ENCODE peak calls at places on chromosome 7, in six cellular contexts. Z is A549, F is PC-3, G is tibial nerve, N is fibroblast of mammary gland, Q is Calu3. V is an unnamed sample.

GRCh38 chr7:111439977-111440376 is 122.3 kb downstream of the IMMP2L start:
- DNase-seq in Z (no peak), F (no peak), G (no peak), N (peak), Q (no peak), V (no peak)

GRCh38 chr7:158028290-158028941 is 559.2 kb downstream of the PTPRN2 start:
- DNase-seq in Z (no peak), F (no peak), G (no peak), N (no peak), Q (no peak), V (peak)

GRCh38 chr7:100567751-100568175 is 5.9 kb downstream of the SAP25 start:
- DNase-seq in Z (no peak), F (no peak), G (no peak), N (no peak), Q (no peak), V (no peak)

GRCh38 chr7:36852017-36852416 is 127.7 kb upstream of the AOAH start:
- DNase-seq in Z (no peak), F (no peak), G (no peak), N (no peak), Q (no peak), V (no peak)

GRCh38 chr7:11985971-11986370 is 154.0 kb upstream of the THSD7A start:
- DNase-seq in Z (no peak), F (no peak), G (no peak), N (no peak), Q (no peak), V (no peak)

GRCh38 chr7:496528-497295 is 22.9 kb downstream of the PDGFA start:
- DNase-seq in Z (no peak), F (no peak), G (no peak), N (no peak), Q (no peak), V (no peak)

GRCh38 chr7:30308392-30308791 is 24.0 kb downstream of the ZNRF2 start:
- DNase-seq in Z (no peak), F (peak), G (no peak), N (no peak), Q (no peak), V (no peak)

GRCh38 chr7:28573059-28573553 is 160.8 kb downstream of the CREB5 start:
- DNase-seq in Z (no peak), F (peak), G (peak), N (peak), Q (peak), V (no peak)

GRCh38 chr7:50565559-50565916 is 333 bp upstream of the DDC start:
- DNase-seq in Z (no peak), F (no peak), G (no peak), N (no peak), Q (no peak), V (no peak)

GRCh38 chr7:2269468-2270460 is 27.7 kb downstream of the NUDT1 start:
- DNase-seq in Z (no peak), F (peak), G (no peak), N (peak), Q (no peak), V (no peak)

GRCh38 chr7:43071604-43072003 is 40.8 kb upstream of the HECW1 start:
- DNase-seq in Z (no peak), F (peak), G (no peak), N (peak), Q (peak), V (no peak)

GRCh38 chr7:122316467-122317394 is 12.2 kb upstream of the FEZF1 start:
- DNase-seq in Z (no peak), F (no peak), G (no peak), N (no peak), Q (no peak), V (no peak)

GRCh38 chr7:20797174-20798080 is 10.7 kb upstream of the SP8 start:
- DNase-seq in Z (peak), F (no peak), G (no peak), N (no peak), Q (no peak), V (no peak)

GRCh38 chr7:417973-418601 is 101.6 kb downstream of the PDGFA start:
- DNase-seq in Z (no peak), F (no peak), G (no peak), N (no peak), Q (no peak), V (peak)

GRCh38 chr7:36349626-36350025 is 40.0 kb upstream of the ANLN start:
- DNase-seq in Z (no peak), F (no peak), G (no peak), N (peak), Q (no peak), V (no peak)

GRCh38 chr7:45363669-45364068 is 206.1 kb downstream of the RAMP3 start:
- DNase-seq in Z (no peak), F (no peak), G (no peak), N (no peak), Q (no peak), V (no peak)

GRCh38 chr7:45366432-45366831 is 207.7 kb upstream of the ADCY1 start:
- DNase-seq in Z (no peak), F (no peak), G (no peak), N (no peak), Q (no peak), V (peak)

GRCh38 chr7:45368129-45368807 is 205.9 kb upstream of the ADCY1 start:
- DNase-seq in Z (no peak), F (no peak), G (no peak), N (no peak), Q (no peak), V (no peak)
- TF ChIP-seq CTCF in Z (no peak), F (no peak), G (no peak), N (no peak), Q (no peak), V (no peak)

GRCh38 chr7:99270702-99271101 is 1.9 kb upstream of the MYH16 start:
- DNase-seq in Z (no peak), F (no peak), G (no peak), N (no peak), Q (no peak), V (no peak)
- TF ChIP-seq CTCF in Z (peak), F (no peak), G (no peak), N (no peak), Q (no peak), V (no peak)

GRCh38 chr7:38069052-38069451 is 109.0 kb upstream of the STARD3NL start:
- DNase-seq in Z (no peak), F (no peak), G (no peak), N (no peak), Q (no peak), V (no peak)

GRCh38 chr7:38068461-38068860 is 109.6 kb upstream of the STARD3NL start:
- DNase-seq in Z (no peak), F (no peak), G (no peak), N (no peak), Q (no peak), V (no peak)

DNA sequence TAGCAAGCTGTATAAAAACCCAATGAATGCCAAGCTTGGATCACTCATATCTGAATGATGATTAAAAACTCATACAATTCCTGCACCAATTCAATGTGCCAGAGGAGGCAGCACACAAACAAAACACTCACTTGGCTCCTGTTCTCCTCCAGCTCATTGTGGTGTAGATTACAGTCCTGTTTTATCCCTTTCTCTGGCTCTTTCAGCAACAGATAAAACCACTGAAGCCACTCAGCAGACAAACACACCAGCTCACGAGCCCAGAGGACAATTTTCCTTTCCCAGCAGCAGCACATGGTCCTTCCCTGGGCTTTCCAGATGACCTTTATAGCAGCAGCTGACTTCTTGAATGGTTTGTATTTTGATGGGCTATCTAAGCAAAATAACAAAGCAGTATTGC is 107.3 kb upstream of the STARD3NL start:
- DNase-seq in Z (peak), F (peak), G (no peak), N (peak), Q (peak), V (no peak)
- TF ChIP-seq CTCF in Z (peak), F (peak), G (peak), N (peak), Q (peak), V (peak)

GRCh38 chr7:94296886-94297285 is 97.8 kb upstream of the COL1A2 start:
- DNase-seq in Z (no peak), F (no peak), G (no peak), N (peak), Q (no peak), V (no peak)

GRCh38 chr7:94294471-94295131 is 100.1 kb upstream of the COL1A2 start:
- DNase-seq in Z (no peak), F (no peak), G (no peak), N (peak), Q (no peak), V (no peak)

GRCh38 chr7:94297397-94297838 is 97.3 kb upstream of the COL1A2 start:
- DNase-seq in Z (no peak), F (peak), G (peak), N (peak), Q (no peak), V (peak)

GRCh38 chr7:94298943-94299342 is 95.8 kb upstream of the COL1A2 start:
- DNase-seq in Z (no peak), F (no peak), G (no peak), N (peak), Q (no peak), V (no peak)

GRCh38 chr7:94295805-94296204 is 98.9 kb upstream of the COL1A2 start:
- DNase-seq in Z (peak), F (peak), G (no peak), N (peak), Q (no peak), V (no peak)
- TF ChIP-seq CTCF in Z (peak), F (peak), G (peak), N (peak), Q (no peak), V (peak)

GRCh38 chr7:102204212-102204611 is 82.5 kb upstream of the SH2B2 start:
- DNase-seq in Z (no peak), F (no peak), G (no peak), N (no peak), Q (no peak), V (no peak)

GRCh38 chr7:102201576-102201975 is 85.1 kb upstream of the SH2B2 start:
- DNase-seq in Z (no peak), F (no peak), G (no peak), N (no peak), Q (no peak), V (no peak)

GRCh38 chr7:102202556-102202955 is 84.1 kb upstream of the SH2B2 start:
- DNase-seq in Z (no peak), F (no peak), G (no peak), N (no peak), Q (no peak), V (no peak)

GRCh38 chr7:102205915-102206314 is 80.8 kb upstream of the SH2B2 start:
- DNase-seq in Z (no peak), F (no peak), G (no peak), N (no peak), Q (no peak), V (no peak)

GRCh38 chr7:102203218-102203617 is 83.5 kb upstream of the SH2B2 start:
- DNase-seq in Z (no peak), F (no peak), G (no peak), N (peak), Q (no peak), V (no peak)
- TF ChIP-seq CTCF in Z (no peak), F (no peak), G (no peak), N (no peak), Q (no peak), V (no peak)

DNA sequence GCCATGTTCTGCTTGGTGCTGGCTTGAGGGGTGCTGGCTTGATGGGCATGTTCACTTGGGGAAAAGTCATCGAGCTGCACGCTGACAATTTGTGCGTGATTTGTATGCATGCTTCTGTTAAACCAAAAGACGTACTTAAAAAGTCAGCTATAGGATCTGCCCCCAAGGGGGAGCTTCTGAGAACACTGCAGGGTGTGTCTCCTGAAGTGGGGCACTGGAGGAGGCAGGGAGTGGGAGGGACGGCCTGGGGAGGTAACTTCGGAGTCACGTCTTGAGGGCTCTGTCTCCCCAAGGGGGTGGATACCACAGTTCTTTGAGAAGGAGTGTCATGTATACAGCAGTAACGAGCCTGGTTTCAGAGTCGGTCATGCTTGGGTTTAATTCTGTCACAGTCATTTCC is 406.5 kb downstream of the PLXNA4 start:
- DNase-seq in Z (no peak), F (no peak), G (no peak), N (no peak), Q (no peak), V (no peak)
- TF ChIP-seq CTCF in Z (no peak), F (no peak), G (no peak), N (no peak), Q (no peak), V (no peak)

GRCh38 chr7:95871896-95872295 is 99.5 kb downstream of the DYNC1I1 start:
- DNase-seq in Z (no peak), F (no peak), G (no peak), N (no peak), Q (no peak), V (no peak)

GRCh38 chr7:95874129-95874528 is 101.8 kb downstream of the DYNC1I1 start:
- DNase-seq in Z (no peak), F (no peak), G (no peak), N (no peak), Q (no peak), V (no peak)

GRCh38 chr7:95867309-95867708 is 95.0 kb downstream of the DYNC1I1 start:
- DNase-seq in Z (no peak), F (no peak), G (no peak), N (no peak), Q (no peak), V (no peak)

GRCh38 chr7:95874541-95875265 is 102.3 kb downstream of the DYNC1I1 start:
- DNase-seq in Z (no peak), F (peak), G (no peak), N (no peak), Q (no peak), V (no peak)

GRCh38 chr7:95871078-95871848 is 98.9 kb downstream of the DYNC1I1 start:
- DNase-seq in Z (peak), F (peak), G (no peak), N (peak), Q (peak), V (no peak)
- TF ChIP-seq CTCF in Z (peak), F (peak), G (peak), N (peak), Q (peak), V (peak)

V was measured in left lung.